ENCODE peak calls at places on chromosome 16, in nine cellular contexts. Z is GM23338, I is endothelial cell of umbilical vein, X is prostate gland, O is suprapubic skin, C is H1, P is HCT116, B is breast epithelium, H is stomach. M is an unnamed sample.

GRCh38 chr16:12111223-12111622 is 134.7 kb downstream of the SNX29 start:
- DNase-seq in Z (no peak), O (no peak), P (no peak), H (no peak), X (no peak), C (no peak), I (no peak), B (no peak), M (no peak)

GRCh38 chr16:11333696-11334095 is 11.6 kb upstream of the RMI2 start:
- DNase-seq in Z (no peak), I (no peak), X (no peak), H (no peak), P (no peak), B (no peak), O (no peak), C (no peak), M (no peak)

GRCh38 chr16:84917492-84917891 is 93.8 kb downstream of the ZDHHC7 start:
- DNase-seq in Z (no peak), I (no peak), O (no peak), H (no peak), C (no peak), B (no peak), X (no peak), P (no peak), M (no peak)

GRCh38 chr16:57485916-57486857 is at the start of gene DOK4:
- DNase-seq in P (no peak), O (no peak), X (peak; percentile 74), B (peak; percentile 59), I (peak; percentile 36), C (peak; percentile 91), Z (peak; percentile 89), H (peak; percentile 89), M (peak; percentile 88)

GRCh38 chr16:51071326-51071725 is 79.7 kb downstream of the SALL1 start:
- DNase-seq in X (no peak), O (no peak), H (no peak), I (no peak), B (no peak), P (no peak), Z (no peak), C (no peak), M (no peak)

GRCh38 chr16:12027091-12027490 is 50.6 kb downstream of the SNX29 start:
- DNase-seq in Z (peak; percentile 41), H (no peak), I (no peak), P (peak; percentile 21), B (no peak), C (no peak), O (no peak), X (peak; percentile 5), M (no peak)

GRCh38 chr16:75322706-75323105 is 71.3 kb upstream of the BCAR1 start:
- DNase-seq in C (no peak), I (peak; percentile 57), H (no peak), X (no peak), O (no peak), P (no peak), B (no peak), Z (no peak), M (no peak)

GRCh38 chr16:8925455-8925854 is 38.3 kb downstream of the USP7 start:
- DNase-seq in H (no peak), I (no peak), O (no peak), Z (no peak), P (no peak), C (no peak), B (no peak), X (no peak), M (no peak)

GRCh38 chr16:70688266-70688742 is 2.5 kb upstream of the MTSS2 start:
- DNase-seq in C (no peak), P (no peak), I (peak; percentile 88), Z (peak; percentile 60), O (no peak), X (peak; percentile 63), B (peak; percentile 76), H (peak; percentile 57), M (peak; percentile 92)

GRCh38 chr16:76583466-76583865 is 306.3 kb downstream of the CNTNAP4 start:
- DNase-seq in O (no peak), I (no peak), H (no peak), Z (no peak), P (no peak), C (no peak), B (no peak), X (peak; percentile 12), M (no peak)

GRCh38 chr16:63720848-63721247 is 1401.0 kb downstream of the CDH11 start:
- DNase-seq in O (no peak), P (no peak), Z (no peak), H (no peak), C (no peak), I (no peak), X (no peak), B (no peak), M (no peak)

GRCh38 chr16:76947694-76948093 is 243.3 kb upstream of the MON1B start:
- DNase-seq in B (no peak), O (no peak), I (no peak), Z (no peak), X (no peak), H (no peak), P (no peak), C (no peak), M (no peak)

GRCh38 chr16:31094088-31094423 is 541 bp downstream of the VKORC1 start:
- DNase-seq in H (no peak), Z (peak; percentile 62), C (no peak), B (no peak), I (peak; percentile 36), O (no peak), X (no peak), P (no peak), M (no peak)

GRCh38 chr16:87542531-87543102 is 49.8 kb upstream of the ZCCHC14 start:
- DNase-seq in O (no peak), B (no peak), H (no peak), P (no peak), Z (no peak), X (no peak), C (no peak), I (no peak), M (no peak)

GRCh38 chr16:87541004-87541881 is 48.4 kb upstream of the ZCCHC14 start:
- DNase-seq in O (no peak), X (no peak), I (no peak), Z (no peak), B (no peak), C (no peak), P (no peak), H (no peak), M (no peak)

GRCh38 chr16:87543436-87544191 is 50.8 kb upstream of the ZCCHC14 start:
- DNase-seq in P (no peak), X (no peak), O (no peak), C (no peak), H (no peak), I (no peak), B (no peak), Z (no peak), M (no peak)

GRCh38 chr16:87540072-87540976 is 47.5 kb upstream of the ZCCHC14 start:
- DNase-seq in B (no peak), H (no peak), P (no peak), O (no peak), Z (no peak), C (no peak), X (no peak), I (no peak), M (no peak)

DNA sequence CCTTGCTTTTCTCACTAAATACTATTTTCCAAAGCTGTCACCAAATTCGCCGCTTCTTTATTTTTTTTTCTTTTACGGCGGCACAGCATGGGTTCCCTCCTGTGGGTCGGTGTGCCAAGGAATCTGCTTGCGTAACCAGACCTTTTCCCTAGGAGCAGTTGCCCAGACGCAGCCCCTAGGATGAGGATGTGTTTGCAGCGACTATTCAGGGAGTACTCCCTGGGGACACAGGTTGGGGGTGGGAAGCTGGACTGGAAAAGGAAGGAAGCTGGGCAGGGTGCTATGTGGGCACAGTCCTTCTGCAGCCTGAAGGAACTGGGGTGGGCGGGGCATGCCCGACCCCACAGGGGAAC is 49.0 kb upstream of the ZCCHC14 start:
- DNase-seq in Z (no peak), X (no peak), H (no peak), C (no peak), I (no peak), O (no peak), P (no peak), B (no peak), M (no peak)
- H3K27ac ChIP-seq in Z (no peak overlapping the region), X (peak overlapping the region; percentile 23), H (peak overlapping the region; percentile 74), C (no peak overlapping the region), I (no peak overlapping the region), O (no peak overlapping the region), P (no peak overlapping the region), B (no peak overlapping the region), M (peak overlapping the region; percentile 78)

DNA sequence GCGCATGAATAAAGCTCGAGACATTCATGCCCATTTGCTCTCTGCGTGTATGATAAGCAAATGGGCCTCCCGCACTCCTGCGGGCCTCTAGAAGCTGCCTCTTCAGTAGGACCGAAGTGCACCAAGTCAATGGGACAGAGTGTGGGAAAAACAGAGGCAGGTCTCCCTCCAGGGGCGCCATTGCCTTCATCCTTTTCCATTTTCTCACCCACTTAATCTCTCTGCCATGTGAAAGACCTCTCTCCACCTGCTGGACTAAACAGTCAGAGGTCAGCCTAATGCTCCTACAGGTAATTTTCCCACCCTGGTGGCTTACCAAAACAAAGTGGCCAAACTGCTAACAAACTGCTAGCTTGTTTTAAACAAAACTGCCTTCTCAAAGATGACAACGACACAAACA is 210.9 kb downstream of the ZFHX3 start:
- DNase-seq in Z (peak; percentile 62), P (no peak), I (no peak), H (no peak), X (no peak), O (no peak), C (no peak), B (no peak), M (no peak)
- TF ChIP-seq CTCF in Z (peak; percentile 64), P (peak; percentile 18), I (peak; percentile 3), H (no peak), X (no peak), O (no peak), C (peak; percentile 56), B (no peak), M (no peak)

GRCh38 chr16:68368602-68368944 is 57.8 kb downstream of the PRMT7 start:
- DNase-seq in Z (peak; percentile 32), O (no peak), H (no peak), P (no peak), X (no peak), C (no peak), B (no peak), I (no peak), M (no peak)
- TF ChIP-seq POLR2AphosphoS5 in Z (no peak), O (no peak), H (no peak), P (no peak), X (no peak), C (no peak), B (no peak), I (no peak), M (no peak)

GRCh38 chr16:725463-726187 is 618 bp downstream of the CCDC78 start:
- DNase-seq in X (no peak), Z (no peak), B (no peak), I (no peak), O (no peak), C (no peak), P (no peak), H (no peak), M (no peak)
- H3K27ac ChIP-seq in X (no peak overlapping the region), Z (no peak overlapping the region), B (no peak overlapping the region), I (no peak overlapping the region), O (no peak overlapping the region), C (no peak overlapping the region), P (peak overlapping the region; percentile 96), H (no peak overlapping the region), M (no peak overlapping the region)